ENCODE peak calls at places on chromosomes 2 and 18, in four cellular contexts. Q is cardiac septum; Z is A673; K is activated effector memory CD4-positive, alpha-beta T cell treated with Interleukin-2 at 50 U/mL for 16 hours. R is an unnamed sample.

GRCh38 chr18:66156946-66157687 is 406.3 kb downstream of the CDH7 start:
- DNase-seq in Q (no peak), Z (no peak), K (no peak), R (no peak)

GRCh38 chr2:219769044-219770030 is 141.9 kb downstream of the SLC4A3 start:
- DNase-seq in Q (peak), Z (no peak), K (no peak), R (peak)

GRCh38 chr2:46900381-46900780 is 15.2 kb downstream of the MCFD2 start:
- DNase-seq in Q (no peak), Z (no peak), K (no peak), R (no peak)

GRCh38 chr18:23228102-23229051 is 93.1 kb downstream of the CABLES1 start:
- DNase-seq in Q (no peak), Z (peak), K (no peak), R (peak)

GRCh38 chr2:199997296-199997695 is 41.9 kb downstream of the MAIP1 start:
- DNase-seq in Q (no peak), Z (no peak), K (no peak), R (no peak)

GRCh38 chr2:117835990-117836760 is 21.7 kb downstream of the DDX18 start:
- DNase-seq in Q (peak), Z (peak), K (peak), R (peak)

GRCh38 chr2:1864981-1865421 is 120.7 kb upstream of the PXDN start:
- DNase-seq in Q (peak), Z (no peak), K (no peak), R (no peak)

GRCh38 chr2:215423234-215423633 is 12.6 kb downstream of the FN1 start:
- DNase-seq in Q (no peak), Z (no peak), K (no peak), R (no peak)

GRCh38 chr2:232980683-232981082 is 32.4 kb downstream of the NGEF start:
- DNase-seq in Q (no peak), Z (no peak), K (no peak), R (no peak)

GRCh38 chr18:44803019-44803650 is 122.4 kb downstream of the SETBP1 start:
- DNase-seq in Q (no peak), Z (no peak), K (no peak), R (no peak)

GRCh38 chr18:3248670-3249359 is 1.2 kb downstream of the MYL12A start:
- DNase-seq in Q (no peak), Z (peak), K (no peak), R (no peak)

GRCh38 chr2:221429741-221430491 is 142.2 kb downstream of the EPHA4 start:
- DNase-seq in Q (no peak), Z (no peak), K (no peak), R (peak)

GRCh38 chr18:79902640-79903039 is 48.8 kb downstream of the SLC66A2 start:
- DNase-seq in Q (peak), Z (no peak), K (no peak), R (no peak)

GRCh38 chr2:177635696-177636095 is 243.1 kb downstream of the AGPS start:
- DNase-seq in Q (no peak), Z (no peak), K (no peak), R (no peak)

GRCh38 chr2:176104338-176105077 is 2.6 kb upstream of the HOXD11 start:
- DNase-seq in Q (no peak), Z (peak), K (no peak), R (no peak)

GRCh38 chr18:79756143-79756500 is 41.6 kb upstream of the KCNG2 start:
- DNase-seq in Q (no peak), Z (no peak), K (no peak), R (no peak)

GRCh38 chr2:127105656-127106456 is 1.1 kb downstream of the BIN1 start:
- DNase-seq in Q (peak), Z (peak), K (no peak), R (peak)

GRCh38 chr2:20539133-20539719 is 92.4 kb downstream of the RHOB start:
- DNase-seq in Q (no peak), Z (no peak), K (no peak), R (no peak)

GRCh38 chr18:10912790-10913560 is 236.4 kb downstream of the PIEZO2 start:
- DNase-seq in Q (no peak), Z (no peak), K (no peak), R (peak)

GRCh38 chr18:77129150-77129551 is 3.4 kb downstream of the MBP start:
- DNase-seq in Q (no peak), Z (no peak), K (no peak), R (no peak)

GRCh38 chr2:3272761-3273160 is 104.9 kb downstream of the EIPR1 start:
- DNase-seq in Q (no peak), Z (no peak), K (no peak), R (no peak)

GRCh38 chr2:207437857-207438166 is 92.0 kb upstream of the CREB1 start:
- DNase-seq in Q (no peak), Z (no peak), K (no peak), R (no peak)

GRCh38 chr18:69790649-69791048 is 157.0 kb downstream of the CD226 start:
- DNase-seq in Q (no peak), Z (no peak), K (no peak), R (no peak)

GRCh38 chr2:175463639-175464310 is 282.3 kb upstream of the ATP5MC3 start:
- DNase-seq in Q (no peak), Z (no peak), K (no peak), R (no peak)

R was measured in right cardiac atrium.